ENCODE peak calls at places on chromosomes 16 and 17, in ten cellular contexts. One of them, this sample, is unnamed.

GRCh38 chr16:11794991-11795886 is 1.8 kb downstream of the ZC3H7A start:
- DNase-seq in mucosa of descending colon: peak; percentile 33
- DNase-seq in naive thymus-derived CD8-positive, alpha-beta T cell: no peak
- DNase-seq in astrocyte of the cerebellum: no peak
- DNase-seq in GDM1: no peak
- DNase-seq in AG10803: peak; percentile 73
- DNase-seq in renal cortical epithelial cell: no peak
- DNase-seq in activated CD4-positive, alpha-beta T cell treated with anti-CD3 and anti-CD28 coated beads, Interleukin-2, amount 50 U/mL, for 1 hour: no peak
- DNase-seq in effector memory CD8-positive, alpha-beta T cell: no peak
- DNase-seq in progenitor cell of endocrine pancreas: no peak
- DNase-seq in this sample: no peak

GRCh38 chr16:84950906-84951305 is 60.4 kb downstream of the ZDHHC7 start:
- DNase-seq in naive thymus-derived CD8-positive, alpha-beta T cell: no peak
- DNase-seq in AG10803: no peak
- DNase-seq in GDM1: no peak
- DNase-seq in progenitor cell of endocrine pancreas: no peak
- DNase-seq in renal cortical epithelial cell: no peak
- DNase-seq in activated CD4-positive, alpha-beta T cell treated with anti-CD3 and anti-CD28 coated beads, Interleukin-2, amount 50 U/mL, for 1 hour: peak; percentile 24
- DNase-seq in astrocyte of the cerebellum: no peak
- DNase-seq in mucosa of descending colon: no peak
- DNase-seq in effector memory CD8-positive, alpha-beta T cell: peak; percentile 8
- DNase-seq in this sample: no peak

GRCh38 chr16:17448640-17449638 is 21.8 kb downstream of the XYLT1 start:
- DNase-seq in progenitor cell of endocrine pancreas: no peak
- DNase-seq in naive thymus-derived CD8-positive, alpha-beta T cell: no peak
- DNase-seq in effector memory CD8-positive, alpha-beta T cell: peak; percentile 51
- DNase-seq in renal cortical epithelial cell: no peak
- DNase-seq in astrocyte of the cerebellum: no peak
- DNase-seq in AG10803: no peak
- DNase-seq in GDM1: peak; percentile 33
- DNase-seq in activated CD4-positive, alpha-beta T cell treated with anti-CD3 and anti-CD28 coated beads, Interleukin-2, amount 50 U/mL, for 1 hour: peak; percentile 35
- DNase-seq in mucosa of descending colon: peak; percentile 34
- DNase-seq in this sample: no peak

GRCh38 chr16:74716355-74716754 is 15.7 kb upstream of the MLKL start:
- DNase-seq in astrocyte of the cerebellum: no peak
- DNase-seq in AG10803: no peak
- DNase-seq in mucosa of descending colon: no peak
- DNase-seq in naive thymus-derived CD8-positive, alpha-beta T cell: no peak
- DNase-seq in effector memory CD8-positive, alpha-beta T cell: no peak
- DNase-seq in progenitor cell of endocrine pancreas: no peak
- DNase-seq in activated CD4-positive, alpha-beta T cell treated with anti-CD3 and anti-CD28 coated beads, Interleukin-2, amount 50 U/mL, for 1 hour: no peak
- DNase-seq in renal cortical epithelial cell: no peak
- DNase-seq in GDM1: no peak
- DNase-seq in this sample: no peak

GRCh38 chr16:85969159-85969558 is 70.2 kb downstream of the IRF8 start:
- DNase-seq in renal cortical epithelial cell: peak; percentile 77
- DNase-seq in GDM1: no peak
- DNase-seq in AG10803: peak; percentile 30
- DNase-seq in astrocyte of the cerebellum: peak; percentile 29
- DNase-seq in naive thymus-derived CD8-positive, alpha-beta T cell: no peak
- DNase-seq in progenitor cell of endocrine pancreas: no peak
- DNase-seq in activated CD4-positive, alpha-beta T cell treated with anti-CD3 and anti-CD28 coated beads, Interleukin-2, amount 50 U/mL, for 1 hour: no peak
- DNase-seq in mucosa of descending colon: no peak
- DNase-seq in effector memory CD8-positive, alpha-beta T cell: no peak
- DNase-seq in this sample: no peak

GRCh38 chr17:66398617-66399016 is 96.2 kb downstream of the PRKCA start:
- DNase-seq in progenitor cell of endocrine pancreas: no peak
- DNase-seq in mucosa of descending colon: no peak
- DNase-seq in AG10803: no peak
- DNase-seq in GDM1: no peak
- DNase-seq in naive thymus-derived CD8-positive, alpha-beta T cell: no peak
- DNase-seq in effector memory CD8-positive, alpha-beta T cell: no peak
- DNase-seq in renal cortical epithelial cell: no peak
- DNase-seq in astrocyte of the cerebellum: no peak
- DNase-seq in activated CD4-positive, alpha-beta T cell treated with anti-CD3 and anti-CD28 coated beads, Interleukin-2, amount 50 U/mL, for 1 hour: no peak
- DNase-seq in this sample: no peak

GRCh38 chr16:4723071-4723767 is 10.9 kb downstream of the ANKS3 start:
- DNase-seq in activated CD4-positive, alpha-beta T cell treated with anti-CD3 and anti-CD28 coated beads, Interleukin-2, amount 50 U/mL, for 1 hour: no peak
- DNase-seq in mucosa of descending colon: no peak
- DNase-seq in progenitor cell of endocrine pancreas: no peak
- DNase-seq in renal cortical epithelial cell: no peak
- DNase-seq in effector memory CD8-positive, alpha-beta T cell: no peak
- DNase-seq in AG10803: no peak
- DNase-seq in astrocyte of the cerebellum: no peak
- DNase-seq in naive thymus-derived CD8-positive, alpha-beta T cell: no peak
- DNase-seq in GDM1: no peak
- DNase-seq in this sample: no peak

GRCh38 chr16:27432600-27432957 is 30.6 kb downstream of the IL21R start:
- DNase-seq in AG10803: peak; percentile 74
- DNase-seq in effector memory CD8-positive, alpha-beta T cell: no peak
- DNase-seq in astrocyte of the cerebellum: no peak
- DNase-seq in renal cortical epithelial cell: peak; percentile 85
- DNase-seq in mucosa of descending colon: no peak
- DNase-seq in activated CD4-positive, alpha-beta T cell treated with anti-CD3 and anti-CD28 coated beads, Interleukin-2, amount 50 U/mL, for 1 hour: no peak
- DNase-seq in progenitor cell of endocrine pancreas: peak; percentile 6
- DNase-seq in naive thymus-derived CD8-positive, alpha-beta T cell: no peak
- DNase-seq in GDM1: no peak
- DNase-seq in this sample: no peak

GRCh38 chr17:14396542-14396941 is 95.7 kb downstream of the HS3ST3B1 start:
- DNase-seq in GDM1: no peak
- DNase-seq in astrocyte of the cerebellum: no peak
- DNase-seq in activated CD4-positive, alpha-beta T cell treated with anti-CD3 and anti-CD28 coated beads, Interleukin-2, amount 50 U/mL, for 1 hour: no peak
- DNase-seq in effector memory CD8-positive, alpha-beta T cell: no peak
- DNase-seq in renal cortical epithelial cell: no peak
- DNase-seq in mucosa of descending colon: no peak
- DNase-seq in AG10803: peak; percentile 37
- DNase-seq in naive thymus-derived CD8-positive, alpha-beta T cell: no peak
- DNase-seq in progenitor cell of endocrine pancreas: no peak
- DNase-seq in this sample: no peak

GRCh38 chr16:23356941-23357340 is 54.8 kb downstream of the SCNN1B start:
- DNase-seq in effector memory CD8-positive, alpha-beta T cell: no peak
- DNase-seq in AG10803: no peak
- DNase-seq in progenitor cell of endocrine pancreas: no peak
- DNase-seq in activated CD4-positive, alpha-beta T cell treated with anti-CD3 and anti-CD28 coated beads, Interleukin-2, amount 50 U/mL, for 1 hour: no peak
- DNase-seq in GDM1: no peak
- DNase-seq in naive thymus-derived CD8-positive, alpha-beta T cell: no peak
- DNase-seq in astrocyte of the cerebellum: no peak
- DNase-seq in renal cortical epithelial cell: no peak
- DNase-seq in mucosa of descending colon: peak; percentile 17
- DNase-seq in this sample: no peak

GRCh38 chr16:84643180-84643583 is 5.1 kb upstream of the KLHL36 start:
- DNase-seq in naive thymus-derived CD8-positive, alpha-beta T cell: no peak
- DNase-seq in astrocyte of the cerebellum: peak; percentile 80
- DNase-seq in activated CD4-positive, alpha-beta T cell treated with anti-CD3 and anti-CD28 coated beads, Interleukin-2, amount 50 U/mL, for 1 hour: no peak
- DNase-seq in effector memory CD8-positive, alpha-beta T cell: no peak
- DNase-seq in AG10803: peak; percentile 96
- DNase-seq in renal cortical epithelial cell: peak; percentile 86
- DNase-seq in GDM1: no peak
- DNase-seq in progenitor cell of endocrine pancreas: no peak
- DNase-seq in mucosa of descending colon: peak; percentile 57
- DNase-seq in this sample: no peak

GRCh38 chr16:86783626-86784266 is 205.4 kb downstream of the FOXL1 start:
- DNase-seq in astrocyte of the cerebellum: no peak
- DNase-seq in effector memory CD8-positive, alpha-beta T cell: no peak
- DNase-seq in naive thymus-derived CD8-positive, alpha-beta T cell: no peak
- DNase-seq in activated CD4-positive, alpha-beta T cell treated with anti-CD3 and anti-CD28 coated beads, Interleukin-2, amount 50 U/mL, for 1 hour: no peak
- DNase-seq in mucosa of descending colon: no peak
- DNase-seq in renal cortical epithelial cell: peak; percentile 79
- DNase-seq in progenitor cell of endocrine pancreas: no peak
- DNase-seq in AG10803: peak; percentile 83
- DNase-seq in GDM1: no peak
- DNase-seq in this sample: no peak

GRCh38 chr16:12276631-12277030 is 300.1 kb downstream of the SNX29 start:
- DNase-seq in progenitor cell of endocrine pancreas: no peak
- DNase-seq in activated CD4-positive, alpha-beta T cell treated with anti-CD3 and anti-CD28 coated beads, Interleukin-2, amount 50 U/mL, for 1 hour: no peak
- DNase-seq in renal cortical epithelial cell: no peak
- DNase-seq in mucosa of descending colon: no peak
- DNase-seq in astrocyte of the cerebellum: no peak
- DNase-seq in naive thymus-derived CD8-positive, alpha-beta T cell: no peak
- DNase-seq in AG10803: no peak
- DNase-seq in effector memory CD8-positive, alpha-beta T cell: no peak
- DNase-seq in GDM1: no peak
- DNase-seq in this sample: no peak

GRCh38 chr17:10512856-10513255 is 5.5 kb downstream of the MYH1 start:
- DNase-seq in effector memory CD8-positive, alpha-beta T cell: no peak
- DNase-seq in progenitor cell of endocrine pancreas: no peak
- DNase-seq in renal cortical epithelial cell: no peak
- DNase-seq in naive thymus-derived CD8-positive, alpha-beta T cell: no peak
- DNase-seq in astrocyte of the cerebellum: no peak
- DNase-seq in mucosa of descending colon: no peak
- DNase-seq in activated CD4-positive, alpha-beta T cell treated with anti-CD3 and anti-CD28 coated beads, Interleukin-2, amount 50 U/mL, for 1 hour: no peak
- DNase-seq in GDM1: no peak
- DNase-seq in AG10803: peak; percentile 21
- DNase-seq in this sample: no peak

GRCh38 chr17:44522883-44523671 is 19.9 kb upstream of the GPATCH8 start:
- DNase-seq in GDM1: peak; percentile 78
- DNase-seq in renal cortical epithelial cell: peak; percentile 63
- DNase-seq in activated CD4-positive, alpha-beta T cell treated with anti-CD3 and anti-CD28 coated beads, Interleukin-2, amount 50 U/mL, for 1 hour: peak; percentile 40
- DNase-seq in AG10803: peak; percentile 69
- DNase-seq in astrocyte of the cerebellum: no peak
- DNase-seq in mucosa of descending colon: peak; percentile 77
- DNase-seq in effector memory CD8-positive, alpha-beta T cell: peak; percentile 26
- DNase-seq in naive thymus-derived CD8-positive, alpha-beta T cell: no peak
- DNase-seq in progenitor cell of endocrine pancreas: no peak
- DNase-seq in this sample: peak; percentile 73

GRCh38 chr16:1492923-1493745 is at the start of gene TELO2:
- DNase-seq in activated CD4-positive, alpha-beta T cell treated with anti-CD3 and anti-CD28 coated beads, Interleukin-2, amount 50 U/mL, for 1 hour: peak; percentile 84
- DNase-seq in naive thymus-derived CD8-positive, alpha-beta T cell: peak; percentile 78
- DNase-seq in astrocyte of the cerebellum: peak; percentile 33
- DNase-seq in GDM1: peak; percentile 58
- DNase-seq in effector memory CD8-positive, alpha-beta T cell: peak; percentile 84
- DNase-seq in AG10803: peak; percentile 66
- DNase-seq in mucosa of descending colon: peak; percentile 92
- DNase-seq in renal cortical epithelial cell: peak; percentile 53
- DNase-seq in progenitor cell of endocrine pancreas: peak; percentile 77
- DNase-seq in this sample: no peak

GRCh38 chr16:87747626-87748025 is 18.2 kb downstream of the KLHDC4 start:
- DNase-seq in naive thymus-derived CD8-positive, alpha-beta T cell: no peak
- DNase-seq in renal cortical epithelial cell: no peak
- DNase-seq in AG10803: no peak
- DNase-seq in effector memory CD8-positive, alpha-beta T cell: no peak
- DNase-seq in progenitor cell of endocrine pancreas: no peak
- DNase-seq in astrocyte of the cerebellum: no peak
- DNase-seq in activated CD4-positive, alpha-beta T cell treated with anti-CD3 and anti-CD28 coated beads, Interleukin-2, amount 50 U/mL, for 1 hour: no peak
- DNase-seq in mucosa of descending colon: no peak
- DNase-seq in GDM1: no peak
- DNase-seq in this sample: no peak

GRCh38 chr16:86517652-86518258 is 7.4 kb downstream of the FOXF1 start:
- DNase-seq in renal cortical epithelial cell: peak; percentile 8
- DNase-seq in activated CD4-positive, alpha-beta T cell treated with anti-CD3 and anti-CD28 coated beads, Interleukin-2, amount 50 U/mL, for 1 hour: peak; percentile 4
- DNase-seq in GDM1: no peak
- DNase-seq in naive thymus-derived CD8-positive, alpha-beta T cell: no peak
- DNase-seq in effector memory CD8-positive, alpha-beta T cell: no peak
- DNase-seq in mucosa of descending colon: peak; percentile 70
- DNase-seq in astrocyte of the cerebellum: peak; percentile 54
- DNase-seq in AG10803: peak; percentile 62
- DNase-seq in progenitor cell of endocrine pancreas: peak; percentile 56
- DNase-seq in this sample: no peak

GRCh38 chr16:4200000-4200780 is 41.7 kb downstream of the SRL start:
- DNase-seq in AG10803: peak; percentile 48
- DNase-seq in mucosa of descending colon: peak; percentile 89
- DNase-seq in progenitor cell of endocrine pancreas: peak; percentile 55
- DNase-seq in renal cortical epithelial cell: peak; percentile 55
- DNase-seq in GDM1: peak; percentile 39
- DNase-seq in naive thymus-derived CD8-positive, alpha-beta T cell: no peak
- DNase-seq in activated CD4-positive, alpha-beta T cell treated with anti-CD3 and anti-CD28 coated beads, Interleukin-2, amount 50 U/mL, for 1 hour: peak; percentile 26
- DNase-seq in effector memory CD8-positive, alpha-beta T cell: no peak
- DNase-seq in astrocyte of the cerebellum: no peak
- DNase-seq in this sample: peak; percentile 50

GRCh38 chr17:45846223-45846622 is 1.5 kb downstream of the SPPL2C start:
- DNase-seq in GDM1: no peak
- DNase-seq in mucosa of descending colon: no peak
- DNase-seq in effector memory CD8-positive, alpha-beta T cell: no peak
- DNase-seq in progenitor cell of endocrine pancreas: no peak
- DNase-seq in AG10803: no peak
- DNase-seq in activated CD4-positive, alpha-beta T cell treated with anti-CD3 and anti-CD28 coated beads, Interleukin-2, amount 50 U/mL, for 1 hour: no peak
- DNase-seq in renal cortical epithelial cell: no peak
- DNase-seq in astrocyte of the cerebellum: no peak
- DNase-seq in naive thymus-derived CD8-positive, alpha-beta T cell: no peak
- DNase-seq in this sample: no peak

GRCh38 chr16:15051387-15051951 is 4.4 kb downstream of the NTAN1 start:
- DNase-seq in progenitor cell of endocrine pancreas: no peak
- DNase-seq in astrocyte of the cerebellum: no peak
- DNase-seq in mucosa of descending colon: no peak
- DNase-seq in renal cortical epithelial cell: no peak
- DNase-seq in AG10803: no peak
- DNase-seq in effector memory CD8-positive, alpha-beta T cell: no peak
- DNase-seq in activated CD4-positive, alpha-beta T cell treated with anti-CD3 and anti-CD28 coated beads, Interleukin-2, amount 50 U/mL, for 1 hour: no peak
- DNase-seq in GDM1: no peak
- DNase-seq in naive thymus-derived CD8-positive, alpha-beta T cell: no peak
- DNase-seq in this sample: no peak

GRCh38 chr17:78397681-78398101 is 19.2 kb downstream of the PGS1 start:
- DNase-seq in progenitor cell of endocrine pancreas: no peak
- DNase-seq in GDM1: no peak
- DNase-seq in renal cortical epithelial cell: no peak
- DNase-seq in astrocyte of the cerebellum: no peak
- DNase-seq in effector memory CD8-positive, alpha-beta T cell: no peak
- DNase-seq in naive thymus-derived CD8-positive, alpha-beta T cell: no peak
- DNase-seq in AG10803: peak; percentile 81
- DNase-seq in activated CD4-positive, alpha-beta T cell treated with anti-CD3 and anti-CD28 coated beads, Interleukin-2, amount 50 U/mL, for 1 hour: no peak
- DNase-seq in mucosa of descending colon: no peak
- DNase-seq in this sample: no peak

GRCh38 chr16:9151597-9151996 is 60.2 kb downstream of the HAPSTR1 start:
- DNase-seq in naive thymus-derived CD8-positive, alpha-beta T cell: no peak
- DNase-seq in mucosa of descending colon: no peak
- DNase-seq in activated CD4-positive, alpha-beta T cell treated with anti-CD3 and anti-CD28 coated beads, Interleukin-2, amount 50 U/mL, for 1 hour: no peak
- DNase-seq in AG10803: peak; percentile 34
- DNase-seq in renal cortical epithelial cell: no peak
- DNase-seq in astrocyte of the cerebellum: no peak
- DNase-seq in effector memory CD8-positive, alpha-beta T cell: no peak
- DNase-seq in progenitor cell of endocrine pancreas: no peak
- DNase-seq in GDM1: no peak
- DNase-seq in this sample: no peak

GRCh38 chr17:1231456-1231855 is 38.8 kb upstream of the BHLHA9 start:
- DNase-seq in GDM1: no peak
- DNase-seq in astrocyte of the cerebellum: no peak
- DNase-seq in AG10803: peak; percentile 69
- DNase-seq in renal cortical epithelial cell: no peak
- DNase-seq in mucosa of descending colon: peak; percentile 79
- DNase-seq in naive thymus-derived CD8-positive, alpha-beta T cell: no peak
- DNase-seq in effector memory CD8-positive, alpha-beta T cell: no peak
- DNase-seq in activated CD4-positive, alpha-beta T cell treated with anti-CD3 and anti-CD28 coated beads, Interleukin-2, amount 50 U/mL, for 1 hour: no peak
- DNase-seq in progenitor cell of endocrine pancreas: no peak
- DNase-seq in this sample: no peak

GRCh38 chr17:2171725-2172446 is 117.0 kb downstream of the HIC1 start:
- DNase-seq in AG10803: peak; percentile 98
- DNase-seq in mucosa of descending colon: peak; percentile 55
- DNase-seq in renal cortical epithelial cell: peak; percentile 40
- DNase-seq in effector memory CD8-positive, alpha-beta T cell: no peak
- DNase-seq in progenitor cell of endocrine pancreas: no peak
- DNase-seq in astrocyte of the cerebellum: peak; percentile 94
- DNase-seq in naive thymus-derived CD8-positive, alpha-beta T cell: no peak
- DNase-seq in activated CD4-positive, alpha-beta T cell treated with anti-CD3 and anti-CD28 coated beads, Interleukin-2, amount 50 U/mL, for 1 hour: no peak
- DNase-seq in GDM1: no peak
- DNase-seq in this sample: no peak

GRCh38 chr16:764848-765487 is 4.4 kb downstream of the MSLN start:
- DNase-seq in renal cortical epithelial cell: no peak
- DNase-seq in mucosa of descending colon: no peak
- DNase-seq in naive thymus-derived CD8-positive, alpha-beta T cell: no peak
- DNase-seq in activated CD4-positive, alpha-beta T cell treated with anti-CD3 and anti-CD28 coated beads, Interleukin-2, amount 50 U/mL, for 1 hour: no peak
- DNase-seq in effector memory CD8-positive, alpha-beta T cell: no peak
- DNase-seq in AG10803: no peak
- DNase-seq in GDM1: no peak
- DNase-seq in astrocyte of the cerebellum: no peak
- DNase-seq in progenitor cell of endocrine pancreas: no peak
- DNase-seq in this sample: no peak

GRCh38 chr17:76805319-76805718 is 62.9 kb upstream of the MGAT5B start:
- DNase-seq in mucosa of descending colon: no peak
- DNase-seq in progenitor cell of endocrine pancreas: no peak
- DNase-seq in naive thymus-derived CD8-positive, alpha-beta T cell: no peak
- DNase-seq in activated CD4-positive, alpha-beta T cell treated with anti-CD3 and anti-CD28 coated beads, Interleukin-2, amount 50 U/mL, for 1 hour: no peak
- DNase-seq in astrocyte of the cerebellum: no peak
- DNase-seq in GDM1: no peak
- DNase-seq in AG10803: peak; percentile 63
- DNase-seq in renal cortical epithelial cell: peak; percentile 19
- DNase-seq in effector memory CD8-positive, alpha-beta T cell: no peak
- DNase-seq in this sample: no peak

GRCh38 chr16:86010680-86011141 is 111.7 kb downstream of the IRF8 start:
- DNase-seq in effector memory CD8-positive, alpha-beta T cell: no peak
- DNase-seq in progenitor cell of endocrine pancreas: no peak
- DNase-seq in renal cortical epithelial cell: no peak
- DNase-seq in astrocyte of the cerebellum: no peak
- DNase-seq in activated CD4-positive, alpha-beta T cell treated with anti-CD3 and anti-CD28 coated beads, Interleukin-2, amount 50 U/mL, for 1 hour: no peak
- DNase-seq in mucosa of descending colon: no peak
- DNase-seq in GDM1: no peak
- DNase-seq in naive thymus-derived CD8-positive, alpha-beta T cell: no peak
- DNase-seq in AG10803: no peak
- DNase-seq in this sample: no peak

This sample was measured in NCI-H526.